ENCODE peak calls at places on chromosomes 16 and 17, in ten cellular contexts. H is MM.1S; L is tibial nerve; F is pancreas; U is right atrium auricular region; X is kidney; D is left ventricle myocardium inferior; V is endothelial cell of umbilical vein; R is cardiac muscle cell; C is CD8-positive, alpha-beta T cell. W is an unnamed sample.

GRCh38 chr17:49162866-49163265 is 30.3 kb downstream of the B4GALNT2 start:
- DNase-seq in C (no peak), H (no peak), F (no peak), D (no peak), R (no peak), V (no peak), X (no peak), U (no peak), L (no peak), W (no peak)

GRCh38 chr17:70905796-70906195 is 736.5 kb downstream of the KCNJ2 start:
- DNase-seq in F (no peak), V (no peak), C (no peak), L (peak; percentile 8), U (peak; percentile 87), H (no peak), X (peak; percentile 73), R (no peak), D (peak; percentile 46), W (no peak)

GRCh38 chr16:1645914-1646525 is 32.1 kb upstream of the JPT2 start:
- DNase-seq in F (no peak), D (no peak), U (no peak), H (no peak), C (peak; percentile 33), L (no peak), R (no peak), X (no peak), V (no peak), W (peak; percentile 8)

GRCh38 chr17:34892864-34893263 is 68.4 kb downstream of the CCT6B start:
- DNase-seq in H (no peak), R (peak; percentile 59), U (no peak), C (no peak), D (no peak), V (no peak), L (no peak), F (no peak), X (no peak), W (peak; percentile 9)

GRCh38 chr16:73483934-73484712 is 436.2 kb upstream of the ZFHX3 start:
- DNase-seq in H (no peak), D (no peak), X (no peak), C (no peak), U (peak; percentile 26), F (no peak), L (no peak), R (no peak), V (no peak), W (no peak)

GRCh38 chr17:73422121-73422520 is 110.3 kb upstream of the CDC42EP4 start:
- DNase-seq in U (no peak), X (peak; percentile 48), R (no peak), L (no peak), V (no peak), F (no peak), D (no peak), H (no peak), C (no peak), W (no peak)

GRCh38 chr17:78496311-78496710 is 80.9 kb downstream of the DNAH17 start:
- DNase-seq in X (no peak), C (no peak), R (no peak), F (no peak), U (no peak), H (no peak), L (no peak), V (no peak), D (no peak), W (no peak)

GRCh38 chr16:30927789-30928378 is 4.5 kb downstream of the FBXL19 start:
- DNase-seq in H (peak; percentile 38), U (no peak), F (no peak), C (no peak), R (peak; percentile 84), D (no peak), X (peak; percentile 87), L (no peak), V (peak; percentile 36), W (peak; percentile 50)

GRCh38 chr16:1121601-1122000 is 25.6 kb upstream of the C1QTNF8 start:
- DNase-seq in D (no peak), V (no peak), X (no peak), L (no peak), F (no peak), U (no peak), H (no peak), C (no peak), R (no peak), W (no peak)

GRCh38 chr16:27211026-27211425 is 7.7 kb downstream of the KDM8 start:
- DNase-seq in V (no peak), U (no peak), X (no peak), C (no peak), R (no peak), L (no peak), H (no peak), D (no peak), F (no peak), W (no peak)

GRCh38 chr17:79621151-79621940 is 10.5 kb upstream of the RBFOX3 start:
- DNase-seq in L (no peak), R (no peak), V (no peak), F (peak; percentile 17), D (peak; percentile 4), U (no peak), H (no peak), C (no peak), X (peak; percentile 23), W (no peak)

GRCh38 chr16:53817812-53818211 is 113.9 kb downstream of the FTO start:
- DNase-seq in H (no peak), R (no peak), D (no peak), C (no peak), V (no peak), L (no peak), X (no peak), F (no peak), U (no peak), W (no peak)

GRCh38 chr16:49524578-49525315 is 151.1 kb downstream of the C16orf78 start:
- DNase-seq in V (no peak), F (peak; percentile 42), U (no peak), C (no peak), L (no peak), R (no peak), D (no peak), X (peak; percentile 55), H (no peak), W (no peak)
- H3K27ac ChIP-seq in V (no peak overlapping the region), F (no peak overlapping the region), U (no peak overlapping the region), C (no peak overlapping the region), L (no peak overlapping the region), R (no peak overlapping the region), D (no peak overlapping the region), X (no peak overlapping the region), H (no peak overlapping the region), W (no peak overlapping the region)

GRCh38 chr17:82767041-82767754 is 15.3 kb downstream of the TBCD start:
- DNase-seq in R (peak; percentile 56), F (peak; percentile 62), U (no peak), C (no peak), L (peak; percentile 58), D (no peak), X (no peak), H (no peak), V (peak; percentile 50), W (peak; percentile 49)

GRCh38 chr17:82769041-82769440 is 17.2 kb downstream of the TBCD start:
- DNase-seq in H (no peak), F (no peak), U (no peak), V (no peak), X (no peak), D (no peak), L (no peak), R (no peak), C (no peak), W (no peak)

GRCh38 chr17:82765357-82765756 is 13.5 kb downstream of the TBCD start:
- DNase-seq in D (no peak), X (no peak), U (no peak), L (no peak), H (no peak), F (no peak), C (no peak), R (no peak), V (no peak), W (no peak)
- H3K36me3 ChIP-seq in D (peaks cover 51% of the 10 kb centered on the region), X (peaks cover 2% of the 10 kb centered on the region), U (peaks cover 43% of the 10 kb centered on the region), L (peaks cover 13% of the 10 kb centered on the region), H (peaks cover 5% of the 10 kb centered on the region), F (peaks cover 14% of the 10 kb centered on the region), C (peaks cover 23% of the 10 kb centered on the region), R (peaks cover 16% of the 10 kb centered on the region), V (peaks cover 5% of the 10 kb centered on the region), W (peaks cover 39% of the 10 kb centered on the region)

DNA sequence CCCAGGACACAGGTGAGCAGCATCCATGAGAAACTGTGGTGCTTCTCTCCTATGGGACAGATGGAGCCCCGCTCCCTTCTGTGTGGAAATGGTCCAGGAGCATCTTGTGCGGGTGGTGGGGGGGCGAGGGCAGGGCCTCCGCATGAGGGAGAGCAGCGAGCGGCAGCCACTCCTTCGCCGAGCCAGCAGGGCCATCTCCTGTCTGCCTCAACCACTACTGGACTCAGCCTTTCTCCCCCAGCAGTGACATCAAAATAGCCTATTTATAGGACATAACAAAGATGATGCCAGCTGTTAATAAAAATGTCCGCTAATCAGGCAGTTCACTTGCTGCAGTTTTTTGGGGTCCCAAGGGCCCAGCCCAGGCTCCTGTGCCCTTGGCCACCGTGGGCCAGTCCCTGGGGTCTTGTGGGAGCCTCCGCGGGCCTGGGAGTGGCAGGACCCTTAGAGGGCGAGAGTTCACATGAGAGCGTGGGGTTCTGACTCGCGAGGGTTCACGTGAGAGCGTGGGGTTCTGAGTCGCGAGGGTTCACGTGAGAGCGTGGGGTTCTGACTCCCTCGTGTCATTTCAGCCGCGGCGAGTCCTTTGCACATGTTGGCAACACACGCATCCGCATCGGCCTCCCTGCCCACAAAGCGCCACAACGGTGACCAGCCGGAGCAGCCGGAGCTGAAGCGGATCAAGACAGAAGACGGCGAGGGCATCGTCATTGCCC is 47.4 kb downstream of the WDR45B start:
- DNase-seq in U (no peak), H (no peak), V (no peak), L (no peak), R (no peak), C (no peak), D (no peak), X (no peak), F (no peak), W (no peak)
- H3K27ac ChIP-seq in U (peak overlapping the region; percentile 69), H (no peak overlapping the region), V (no peak overlapping the region), L (no peak overlapping the region), R (no peak overlapping the region), C (no peak overlapping the region), D (peak overlapping the region; percentile 42), X (no peak overlapping the region), F (no peak overlapping the region), W (no peak overlapping the region)

DNA sequence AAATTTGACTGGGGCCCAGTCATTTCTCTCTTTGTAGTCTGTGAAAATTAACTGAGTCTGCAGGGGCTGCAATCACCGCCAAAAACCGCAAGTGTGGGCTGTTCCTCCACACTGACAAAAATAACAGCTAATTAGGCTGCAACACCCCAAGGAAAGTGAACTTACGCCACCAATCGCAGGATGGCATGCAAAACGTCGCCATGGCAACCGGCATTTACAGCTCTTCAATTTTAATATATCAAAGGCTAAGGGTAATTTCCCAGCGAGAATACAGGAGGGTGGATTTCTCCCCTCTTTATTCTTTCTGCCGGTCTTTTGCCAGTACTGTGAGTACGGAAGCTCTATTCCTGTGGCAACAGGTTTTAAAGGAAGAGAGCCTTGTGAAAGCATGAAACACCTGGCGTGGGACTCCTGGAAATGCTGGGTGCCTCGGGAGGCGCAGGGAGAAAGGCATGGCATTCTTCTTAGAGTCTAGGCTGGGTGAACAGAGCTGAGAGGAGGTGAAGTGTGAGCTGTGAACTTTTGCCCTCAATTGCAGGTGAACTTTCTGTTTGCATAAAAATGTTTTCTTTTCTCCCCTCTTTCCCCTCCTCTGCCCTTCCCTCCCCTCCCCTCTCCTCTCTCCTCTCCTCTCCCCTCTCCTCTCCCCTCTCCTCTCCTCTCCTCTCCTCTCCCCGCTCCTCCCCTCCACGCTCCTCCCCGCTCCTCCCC is 399.7 kb downstream of the XYLT1 start:
- DNase-seq in V (no peak), C (peak; percentile 51), R (peak; percentile 8), F (no peak), D (no peak), X (peak; percentile 75), U (no peak), H (peak; percentile 93), L (peak; percentile 13), W (peak; percentile 73)
- H3K36me3 ChIP-seq in V (no peaks in the 10 kb centered on the region), C (no peaks in the 10 kb centered on the region), R (no peaks in the 10 kb centered on the region), F (no peaks in the 10 kb centered on the region), D (no peaks in the 10 kb centered on the region), X (no peaks in the 10 kb centered on the region), U (no peaks in the 10 kb centered on the region), H (no peaks in the 10 kb centered on the region), L (no peaks in the 10 kb centered on the region), W (no peaks in the 10 kb centered on the region)

GRCh38 chr17:39360537-39360936 is 40.9 kb downstream of the FBXL20 start:
- DNase-seq in X (no peak), C (no peak), U (no peak), F (no peak), V (no peak), H (no peak), L (no peak), D (no peak), R (no peak), W (no peak)
- H3K27ac ChIP-seq in X (no peak overlapping the region), C (no peak overlapping the region), U (no peak overlapping the region), F (no peak overlapping the region), V (no peak overlapping the region), H (no peak overlapping the region), L (no peak overlapping the region), D (peak overlapping the region; percentile 57), R (peak overlapping the region; percentile 11), W (no peak overlapping the region)